ENCODE peak calls at places on chromosomes 7 and 10, in nine cellular contexts. V is A549, G is PC-3, U is HCT116, K is HepG2, M is breast epithelium, Q is GM20000, C is neural progenitor cell, W is lung. S is an unnamed sample.

GRCh38 chr10:113230018-113230610 is 280.1 kb downstream of the TCF7L2 start:
- DNase-seq in C (no peak), M (no peak), Q (no peak), V (no peak), K (no peak), W (peak), U (no peak), G (no peak), S (no peak)

GRCh38 chr10:68831961-68832455 is 4.7 kb downstream of the STOX1 start:
- DNase-seq in K (no peak), G (no peak), U (no peak), C (peak), M (no peak), Q (no peak), V (no peak), W (no peak), S (peak)

GRCh38 chr10:29731760-29732159 is 97.0 kb upstream of the SVIL start:
- DNase-seq in V (no peak), Q (no peak), M (no peak), W (no peak), U (no peak), K (no peak), C (peak), G (no peak), S (no peak)

GRCh38 chr10:24207781-24208611 is 942 bp upstream of the KIAA1217 start:
- DNase-seq in U (no peak), Q (no peak), V (no peak), K (peak), C (peak), M (no peak), G (peak), W (peak), S (peak)

GRCh38 chr7:3888096-3888495 is 587.0 kb downstream of the SDK1 start:
- DNase-seq in M (no peak), U (no peak), C (no peak), Q (no peak), G (no peak), V (no peak), K (no peak), W (no peak), S (no peak)

GRCh38 chr10:122328676-122329075 is 45.8 kb upstream of the PLEKHA1 start:
- DNase-seq in Q (no peak), G (no peak), K (no peak), M (no peak), W (no peak), C (no peak), U (no peak), V (no peak), S (no peak)

GRCh38 chr7:137440434-137440830 is 96.9 kb upstream of the PTN start:
- DNase-seq in C (no peak), Q (no peak), U (no peak), G (no peak), K (no peak), W (no peak), M (no peak), V (no peak), S (no peak)

GRCh38 chr7:17030559-17030958 is 148.8 kb upstream of the AGR3 start:
- DNase-seq in W (no peak), G (no peak), M (no peak), U (no peak), V (no peak), K (no peak), Q (no peak), C (no peak), S (no peak)

GRCh38 chr7:105132835-105133234 is 118.8 kb downstream of the KMT2E start:
- DNase-seq in U (no peak), W (no peak), M (no peak), Q (no peak), C (no peak), K (no peak), G (no peak), V (no peak), S (no peak)

GRCh38 chr7:129144834-129145668 is 544 bp downstream of the TSPAN33 start:
- DNase-seq in M (no peak), V (no peak), G (no peak), C (no peak), Q (no peak), W (no peak), K (no peak), U (no peak), S (peak)

GRCh38 chr7:96973986-96974385 is 31.4 kb upstream of the DLX6 start:
- DNase-seq in Q (no peak), K (no peak), C (no peak), W (no peak), U (no peak), V (no peak), G (no peak), M (no peak), S (no peak)

GRCh38 chr7:37932993-37933392 is 12.6 kb downstream of the EPDR1 start:
- DNase-seq in U (no peak), C (no peak), W (no peak), M (no peak), K (no peak), G (no peak), Q (no peak), V (no peak), S (no peak)

GRCh38 chr10:110005716-110006115 is 2.1 kb upstream of the ADD3 start:
- DNase-seq in V (no peak), U (no peak), C (peak), K (peak), Q (no peak), G (no peak), M (no peak), W (no peak), S (peak)

GRCh38 chr10:131841131-131841661 is 59.6 kb upstream of the PPP2R2D start:
- DNase-seq in Q (no peak), K (no peak), W (no peak), M (peak), G (no peak), C (no peak), V (no peak), U (no peak), S (no peak)

GRCh38 chr7:915291-916218 is 38.9 kb downstream of the ADAP1 start:
- DNase-seq in U (no peak), C (no peak), W (no peak), M (no peak), V (no peak), Q (no peak), K (no peak), G (no peak), S (no peak)

GRCh38 chr10:76051007-76051936 is 619.8 kb downstream of the LRMDA start:
- DNase-seq in W (no peak), V (no peak), U (peak), M (no peak), Q (no peak), K (peak), C (peak), G (no peak), S (no peak)

GRCh38 chr7:88226886-88227516 is 7.2 kb upstream of the SRI start:
- DNase-seq in U (peak), V (peak), Q (no peak), M (no peak), G (peak), C (no peak), W (peak), K (peak), S (peak)

GRCh38 chr10:45063605-45064231 is 63.0 kb downstream of the ZNF22 start:
- DNase-seq in V (no peak), K (no peak), W (peak), U (no peak), C (no peak), G (no peak), Q (no peak), M (peak), S (no peak)

GRCh38 chr7:2157473-2158279 is 75.1 kb downstream of the MAD1L1 start:
- DNase-seq in W (peak), U (no peak), Q (no peak), G (peak), K (no peak), C (peak), M (no peak), V (no peak), S (no peak)

GRCh38 chr7:156116514-156116913 is 304.3 kb upstream of the SHH start:
- DNase-seq in C (no peak), U (no peak), V (no peak), M (no peak), W (no peak), K (no peak), G (no peak), Q (no peak), S (no peak)

GRCh38 chr10:63094405-63094804 is 38.7 kb upstream of the NRBF2 start:
- DNase-seq in U (no peak), K (no peak), M (no peak), G (peak), V (no peak), Q (no peak), W (no peak), C (no peak), S (no peak)

DNA sequence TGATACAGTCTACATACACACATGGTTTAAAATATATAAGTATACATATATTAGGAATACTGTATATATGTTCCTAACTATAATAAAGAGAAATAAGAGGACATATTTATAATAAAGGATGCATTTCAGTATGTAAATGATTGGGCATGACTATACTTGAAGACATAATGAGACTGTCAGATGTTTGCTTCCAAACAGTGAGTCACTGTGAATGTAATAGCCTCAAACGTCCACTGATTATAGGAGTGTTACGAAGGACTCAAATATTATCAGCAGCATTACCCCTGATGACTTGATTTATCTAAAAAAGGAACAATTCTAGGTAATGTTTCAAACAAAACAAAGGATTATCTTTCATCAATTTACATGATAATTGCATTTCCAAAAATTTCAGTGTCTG is 39.9 kb upstream of the NRBF2 start:
- DNase-seq in V (no peak), Q (no peak), W (no peak), C (no peak), M (no peak), U (no peak), G (peak), K (no peak), S (no peak)
- TF ChIP-seq CTCF in V (no peak), Q (no peak), W (no peak), C (no peak), M (no peak), U (no peak), G (no peak), K (no peak), S (no peak)

DNA sequence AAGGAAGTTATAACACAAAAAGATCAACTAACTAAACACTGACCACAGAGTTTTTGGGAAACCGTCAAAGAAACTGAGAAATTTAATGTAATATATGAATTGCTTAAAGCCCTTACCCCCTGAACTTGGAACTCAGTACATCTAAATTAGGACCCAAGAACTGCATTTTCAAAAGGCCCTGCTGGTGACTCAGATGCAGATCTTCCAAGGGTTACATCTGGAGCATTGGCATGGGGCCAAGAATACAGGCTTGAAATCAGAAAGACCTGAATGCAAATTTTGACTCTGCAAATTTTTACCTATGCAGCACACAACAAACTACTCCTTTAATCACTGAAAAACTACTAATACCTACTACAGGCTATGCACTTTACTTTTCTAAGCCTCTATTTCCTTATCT is 43.9 kb downstream of the NSUN6 start:
- DNase-seq in W (no peak), K (peak), U (peak), V (peak), Q (no peak), M (no peak), G (peak), C (no peak), S (peak)
- TF ChIP-seq CTCF in W (no peak), K (no peak), U (no peak), V (no peak), Q (no peak), M (no peak), G (no peak), C (no peak), S (no peak)

GRCh38 chr7:103387267-103387666 is 39.8 kb downstream of the PSMC2 start:
- DNase-seq in M (no peak), Q (no peak), C (no peak), W (no peak), K (no peak), V (no peak), U (no peak), G (no peak), S (no peak)
- TF ChIP-seq CTCF in M (no peak), Q (no peak), C (no peak), W (no peak), K (no peak), V (no peak), U (no peak), G (no peak), S (no peak)

GRCh38 chr10:97633921-97634320 is 621 bp upstream of the MORN4 start:
- DNase-seq in Q (no peak), U (peak), G (peak), W (no peak), C (peak), M (no peak), K (peak), V (no peak), S (peak)
- TF ChIP-seq CTCF in Q (no peak), U (no peak), G (no peak), W (no peak), C (peak), M (no peak), K (no peak), V (peak), S (no peak)

GRCh38 chr7:104106106-104106505 is 101.7 kb downstream of the ORC5 start:
- DNase-seq in M (no peak), K (peak), Q (no peak), G (peak), U (no peak), C (no peak), V (no peak), W (no peak), S (no peak)
- TF ChIP-seq CTCF in M (no peak), K (peak), Q (no peak), G (peak), U (no peak), C (no peak), V (no peak), W (no peak), S (no peak)

DNA sequence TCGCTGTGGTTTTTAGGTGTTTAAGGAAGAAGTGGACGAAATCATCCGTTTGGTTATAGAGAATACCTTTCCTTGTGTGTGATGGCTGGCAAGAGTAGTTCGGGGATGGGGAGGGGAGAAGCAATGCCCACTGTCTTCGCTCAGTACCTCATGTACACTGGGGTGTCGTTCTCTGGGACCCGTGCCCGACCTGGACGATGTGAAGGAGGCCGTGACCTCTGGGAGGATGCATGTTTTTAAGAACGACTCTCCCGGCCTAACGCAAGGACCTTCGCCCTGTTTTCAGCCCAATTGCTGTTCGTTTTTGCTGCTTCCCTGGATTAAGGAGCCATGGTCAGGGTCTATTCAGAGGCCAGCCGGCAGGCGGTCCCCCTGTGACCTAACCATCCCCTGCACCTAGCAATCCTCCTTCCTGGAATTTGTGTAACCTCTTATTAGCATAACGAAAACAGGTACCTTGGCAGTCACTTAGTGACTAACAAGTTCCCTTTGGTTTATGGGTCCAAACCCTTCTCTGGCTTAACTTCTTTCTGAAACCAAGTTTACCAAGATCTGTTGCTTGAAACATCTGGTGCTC is 1.3 kb downstream of the NFE2L3 start:
- DNase-seq in C (peak), W (no peak), U (no peak), K (no peak), M (no peak), G (peak), V (no peak), Q (peak), S (peak)
- TF ChIP-seq CTCF in C (no peak), W (no peak), U (no peak), K (no peak), M (no peak), G (no peak), V (no peak), Q (no peak), S (peak)

GRCh38 chr7:142519077-142519789 is 230.0 kb upstream of the PRSS1 start:
- DNase-seq in Q (no peak), K (no peak), V (no peak), M (no peak), W (no peak), U (no peak), C (no peak), G (no peak), S (no peak)
- TF ChIP-seq CTCF in Q (no peak), K (no peak), V (no peak), M (no peak), W (no peak), U (peak), C (no peak), G (peak), S (no peak)

GRCh38 chr10:21675157-21675796 is 141.2 kb downstream of the MLLT10 start:
- DNase-seq in G (peak), M (no peak), V (peak), Q (peak), K (peak), W (no peak), U (peak), C (peak), S (peak)
- TF ChIP-seq CTCF in G (peak), M (peak), V (peak), Q (peak), K (peak), W (peak), U (peak), C (peak), S (peak)